ENCODE peak calls at places on chromosome 2, in six cellular contexts. X is G401, J is choroid plexus epithelial cell, D is MCF 10A, V is GM18507, R is kidney. E is an unnamed sample.

GRCh38 chr2:215428060-215428910 is 7.6 kb downstream of the FN1 start:
- DNase-seq in X (no peak), J (peak), D (no peak), V (no peak), R (no peak), E (peak)

GRCh38 chr2:46545015-46545839 is 65.9 kb downstream of the TMEM247 start:
- DNase-seq in X (no peak), J (no peak), D (no peak), V (no peak), R (no peak), E (no peak)

GRCh38 chr2:108612514-108613183 is 78.4 kb downstream of the LIMS1 start:
- DNase-seq in X (no peak), J (no peak), D (peak), V (peak), R (no peak), E (no peak)

GRCh38 chr2:128307595-128307994 is 11.1 kb downstream of the HS6ST1 start:
- DNase-seq in X (no peak), J (no peak), D (no peak), V (no peak), R (no peak), E (no peak)

GRCh38 chr2:137467246-137467862 is 496.9 kb upstream of the HNMT start:
- DNase-seq in X (no peak), J (peak), D (peak), V (no peak), R (no peak), E (peak)

GRCh38 chr2:45353879-45354278 is 257.2 kb downstream of the SRBD1 start:
- DNase-seq in X (no peak), J (peak), D (peak), V (no peak), R (no peak), E (peak)

GRCh38 chr2:36572752-36573125 is 25.2 kb downstream of the FEZ2 start:
- DNase-seq in X (no peak), J (no peak), D (no peak), V (no peak), R (no peak), E (no peak)

GRCh38 chr2:174343343-174343637 is 8.5 kb downstream of the SP9 start:
- DNase-seq in X (no peak), J (no peak), D (no peak), V (no peak), R (no peak), E (no peak)

GRCh38 chr2:53445376-53446072 is 322.1 kb upstream of the CHAC2 start:
- DNase-seq in X (no peak), J (peak), D (peak), V (no peak), R (no peak), E (peak)

GRCh38 chr2:173199303-173199702 is 123.7 kb downstream of the MAP3K20 start:
- DNase-seq in X (no peak), J (no peak), D (no peak), V (no peak), R (no peak), E (peak)

GRCh38 chr2:190119257-190119656 is 56.7 kb upstream of the MSTN start:
- DNase-seq in X (peak), J (peak), D (no peak), V (no peak), R (no peak), E (no peak)

GRCh38 chr2:224775638-224776037 is 59.5 kb upstream of the CCDC195 start:
- DNase-seq in X (no peak), J (no peak), D (no peak), V (no peak), R (peak), E (no peak)

GRCh38 chr2:39266139-39266805 is 22.5 kb upstream of the CDKL4 start:
- DNase-seq in X (no peak), J (no peak), D (no peak), V (no peak), R (no peak), E (no peak)

GRCh38 chr2:212863185-212863588 is 288.2 kb downstream of the IKZF2 start:
- DNase-seq in X (no peak), J (peak), D (peak), V (no peak), R (no peak), E (no peak)

GRCh38 chr2:234145511-234145910 is 95.0 kb downstream of the SPP2 start:
- DNase-seq in X (no peak), J (no peak), D (no peak), V (no peak), R (no peak), E (peak)

GRCh38 chr2:172893654-172894053 is 158.0 kb downstream of the RAPGEF4 start:
- DNase-seq in X (no peak), J (no peak), D (no peak), V (no peak), R (no peak), E (no peak)

GRCh38 chr2:66494708-66495107 is 59.8 kb downstream of the MEIS1 start:
- DNase-seq in X (no peak), J (peak), D (peak), V (no peak), R (no peak), E (peak)

GRCh38 chr2:178005756-178006155 is 66.8 kb downstream of the PDE11A start:
- DNase-seq in X (no peak), J (peak), D (no peak), V (no peak), R (no peak), E (peak)

GRCh38 chr2:240642061-240642805 is 17.0 kb downstream of the GPR35 start:
- DNase-seq in X (no peak), J (no peak), D (no peak), V (no peak), R (peak), E (no peak)

GRCh38 chr2:83475371-83475770 is 983.7 kb downstream of the SUCLG1 start:
- DNase-seq in X (no peak), J (no peak), D (no peak), V (no peak), R (no peak), E (no peak)

GRCh38 chr2:10329880-10330699 is 27.4 kb downstream of the HPCAL1 start:
- DNase-seq in X (no peak), J (peak), D (peak), V (no peak), R (no peak), E (peak)

GRCh38 chr2:237864030-237864931 is 4.9 kb downstream of the RAMP1 start:
- DNase-seq in X (no peak), J (no peak), D (peak), V (no peak), R (peak), E (no peak)

GRCh38 chr2:192265751-192266150 is 71.0 kb upstream of the TMEFF2 start:
- DNase-seq in X (no peak), J (peak), D (no peak), V (no peak), R (no peak), E (no peak)

GRCh38 chr2:156356006-156356764 is 23.7 kb upstream of the NR4A2 start:
- DNase-seq in X (no peak), J (peak), D (peak), V (no peak), R (no peak), E (peak)

GRCh38 chr2:181680055-181680936 is at the start of gene NEUROD1:
- DNase-seq in X (peak), J (no peak), D (no peak), V (no peak), R (peak), E (no peak)

GRCh38 chr2:10977003-10977402 is 65.3 kb downstream of the KCNF1 start:
- DNase-seq in X (no peak), J (no peak), D (no peak), V (no peak), R (no peak), E (peak)

GRCh38 chr2:11559066-11559785 is 25.4 kb downstream of the GREB1 start:
- DNase-seq in X (no peak), J (no peak), D (no peak), V (no peak), R (no peak), E (no peak)

GRCh38 chr2:199771948-199772692 is 78.9 kb downstream of the FTCDNL1 start:
- DNase-seq in X (no peak), J (no peak), D (no peak), V (no peak), R (no peak), E (no peak)

GRCh38 chr2:150480241-150480640 is 7.2 kb downstream of the RND3 start:
- DNase-seq in X (no peak), J (peak), D (peak), V (no peak), R (no peak), E (peak)

GRCh38 chr2:16546128-16546754 is 119.4 kb downstream of the CYRIA start:
- DNase-seq in X (no peak), J (peak), D (peak), V (no peak), R (no peak), E (peak)

GRCh38 chr2:47651296-47651695 is 131.6 kb upstream of the MSH6 start:
- DNase-seq in X (no peak), J (no peak), D (no peak), V (no peak), R (no peak), E (no peak)

GRCh38 chr2:241978670-241979069 is 109.1 kb downstream of the RTP5 start:
- DNase-seq in X (no peak), J (no peak), D (no peak), V (no peak), R (no peak), E (no peak)

GRCh38 chr2:84792856-84793522 is 87.9 kb downstream of the TRABD2A start:
- DNase-seq in X (no peak), J (no peak), D (peak), V (no peak), R (no peak), E (no peak)

GRCh38 chr2:231200805-231201474 is 2.5 kb downstream of the ARMC9 start:
- DNase-seq in X (no peak), J (peak), D (peak), V (no peak), R (no peak), E (peak)

E was measured in adipocyte.